ENCODE peak calls at places on chromosomes 13 and 19, in four cellular contexts. D is transverse colon, A is vagina, F is HepG2. B is an unnamed sample.

GRCh38 chr13:45179428-45179827 is 21.4 kb downstream of the KCTD4 start:
- DNase-seq in D (no peak), A (no peak), F (peak), B (no peak)

GRCh38 chr19:30604657-30605056 is 232.5 kb downstream of the ZNF536 start:
- DNase-seq in A (peak), F (no peak), D (no peak), B (no peak)

GRCh38 chr19:17255150-17255621 is 9.4 kb downstream of the USHBP1 start:
- DNase-seq in D (no peak), A (no peak), F (peak), B (no peak)

GRCh38 chr13:31901985-31902384 is 129.6 kb upstream of the FRY start:
- DNase-seq in A (no peak), F (no peak), D (no peak), B (no peak)

GRCh38 chr13:29524641-29525040 is 70.8 kb downstream of the SLC7A1 start:
- DNase-seq in F (no peak), A (no peak), D (no peak), B (no peak)

GRCh38 chr13:51494151-51494550 is 41.3 kb upstream of the INTS6 start:
- DNase-seq in A (no peak), F (no peak), D (no peak), B (no peak)

GRCh38 chr19:8319807-8320520 is 1.2 kb downstream of the NDUFA7 start:
- DNase-seq in F (peak), A (no peak), D (no peak), B (no peak)

GRCh38 chr13:32022292-32022691 is 9.3 kb upstream of the FRY start:
- DNase-seq in A (no peak), D (no peak), F (no peak), B (no peak)

GRCh38 chr13:34867590-34867989 is 74.5 kb upstream of the NBEA start:
- DNase-seq in D (no peak), F (no peak), A (no peak), B (no peak)

DNA sequence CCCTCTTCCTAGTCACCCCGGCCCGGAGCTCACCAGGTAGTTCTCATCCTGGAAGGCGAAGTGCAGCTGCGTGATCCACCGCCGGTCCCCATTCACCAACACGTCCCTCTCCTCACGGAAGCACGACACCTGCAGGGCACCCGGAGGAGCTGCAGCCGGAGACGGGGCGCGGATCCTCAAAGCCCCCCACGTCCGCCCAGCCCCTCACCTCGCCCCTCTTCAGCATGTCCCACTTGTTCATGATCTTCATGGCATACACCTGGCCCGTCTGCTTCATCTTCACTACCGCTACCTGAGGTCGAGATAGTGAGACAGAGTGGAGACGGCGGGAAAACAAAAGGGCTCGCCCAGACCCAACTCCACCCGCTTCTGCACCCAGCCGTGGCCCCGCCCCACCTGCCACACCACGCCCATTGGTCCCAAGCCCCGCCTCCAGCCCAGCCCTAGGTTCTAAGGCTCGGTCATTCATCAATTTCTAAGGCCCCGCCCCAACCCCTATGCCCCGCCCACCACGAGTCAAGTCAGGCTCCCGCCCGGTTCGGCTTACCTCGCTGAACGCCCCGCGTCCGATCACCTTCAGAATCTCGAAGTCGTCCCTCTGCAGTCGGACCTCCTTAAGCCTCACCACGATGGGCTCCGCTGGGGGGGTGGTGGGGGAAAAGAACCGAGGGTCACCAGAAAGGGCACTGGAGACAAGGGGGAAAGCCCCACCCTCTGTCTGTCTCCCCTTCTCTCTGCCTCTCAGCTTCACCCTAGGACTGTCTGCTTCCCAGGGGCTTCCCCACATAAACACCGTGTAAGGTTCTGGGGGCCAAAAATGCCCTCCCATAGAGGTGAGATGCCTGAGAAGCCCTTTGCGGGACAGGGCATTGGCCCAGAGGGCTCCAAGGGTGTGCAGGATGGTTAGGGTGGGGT is 2.8 kb downstream of the DMPK start:
- DNase-seq in D (peak), A (no peak), F (peak), B (peak)
- TF ChIP-seq CTCF in D (peak), A (peak), F (peak), B (no peak)

GRCh38 chr13:44155422-44156293 is 218.0 kb upstream of the SERP2 start:
- DNase-seq in D (peak), A (no peak), F (no peak), B (peak)
- TF ChIP-seq POLR2AphosphoS5 in D (peak), A (peak), F (no peak), B (peak)

GRCh38 chr19:1856698-1857603 is 6.4 kb downstream of the KLF16 start:
- DNase-seq in D (peak), F (peak), A (no peak), B (peak)

GRCh38 chr19:1859319-1859718 is 4.1 kb downstream of the KLF16 start:
- DNase-seq in A (no peak), F (no peak), D (no peak), B (no peak)

GRCh38 chr19:1858412-1859081 is 4.8 kb downstream of the KLF16 start:
- DNase-seq in F (no peak), D (no peak), A (no peak), B (no peak)

GRCh38 chr19:1856345-1856697 is 7.1 kb downstream of the KLF16 start:
- DNase-seq in D (no peak), A (no peak), F (no peak), B (no peak)

GRCh38 chr19:1857648-1858326 is 5.6 kb downstream of the KLF16 start:
- DNase-seq in D (peak), F (no peak), A (no peak), B (no peak)
- H3K4me3 ChIP-seq in D (peak), F (peak), A (peak), B (peak)

GRCh38 chr19:1525343-1525742 is 1.5 kb downstream of the PLK5 start:
- DNase-seq in F (no peak), D (no peak), A (no peak), B (no peak)
- TF ChIP-seq CTCF in F (peak), D (no peak), A (no peak), B (no peak)

DNA sequence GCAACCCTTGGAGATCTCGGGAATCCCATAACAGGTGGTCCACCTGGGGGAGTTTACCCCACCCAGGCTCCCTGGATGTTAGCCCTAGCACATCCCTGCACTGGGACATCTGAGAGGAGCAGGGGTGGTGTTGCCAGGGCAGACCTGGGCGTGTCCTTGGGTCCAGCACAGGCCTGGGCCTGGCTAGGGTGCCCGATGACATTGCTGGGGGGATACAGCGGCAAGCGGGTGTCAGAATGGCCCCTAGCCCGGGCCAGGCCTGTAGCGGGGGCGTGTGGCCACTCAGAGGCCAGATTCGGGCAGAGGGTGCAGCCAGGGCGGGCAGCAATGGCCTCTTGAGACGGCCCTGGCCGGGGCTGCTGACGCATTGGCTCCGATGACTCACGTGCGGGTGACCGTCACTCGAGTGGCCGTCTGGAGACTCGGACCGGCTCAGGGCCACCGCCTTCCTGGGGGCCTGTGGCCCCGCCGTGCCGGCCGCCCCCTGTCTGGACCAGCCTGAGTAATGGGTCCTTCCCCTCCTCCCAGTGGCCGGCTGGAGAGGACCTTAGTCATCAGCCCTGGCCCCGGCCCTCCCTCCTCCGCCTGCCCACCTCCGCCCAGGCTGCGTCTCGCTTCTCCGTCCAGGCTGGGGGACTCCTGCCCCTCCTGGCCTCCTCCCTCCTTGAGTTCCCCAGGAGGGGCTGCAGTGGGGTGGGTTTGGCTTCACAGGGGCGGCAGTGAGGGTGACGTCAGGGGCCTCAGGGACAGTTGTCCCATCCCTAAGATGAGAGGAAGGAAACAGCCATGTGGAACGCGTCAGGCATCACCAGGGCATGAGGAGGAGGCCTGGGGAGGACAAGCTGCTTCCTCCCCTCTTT is 23.2 kb upstream of the CRTC1 start:
- DNase-seq in D (peak), A (no peak), F (no peak), B (no peak)
- TF ChIP-seq POLR2AphosphoS5 in D (no peak), A (peak), F (no peak), B (no peak)

GRCh38 chr19:678791-679388 is 2.7 kb downstream of the FSTL3 start:
- DNase-seq in F (no peak), A (no peak), D (no peak), B (no peak)
- H3K4me3 ChIP-seq in F (peak), A (peak), D (no peak), B (peak)

DNA sequence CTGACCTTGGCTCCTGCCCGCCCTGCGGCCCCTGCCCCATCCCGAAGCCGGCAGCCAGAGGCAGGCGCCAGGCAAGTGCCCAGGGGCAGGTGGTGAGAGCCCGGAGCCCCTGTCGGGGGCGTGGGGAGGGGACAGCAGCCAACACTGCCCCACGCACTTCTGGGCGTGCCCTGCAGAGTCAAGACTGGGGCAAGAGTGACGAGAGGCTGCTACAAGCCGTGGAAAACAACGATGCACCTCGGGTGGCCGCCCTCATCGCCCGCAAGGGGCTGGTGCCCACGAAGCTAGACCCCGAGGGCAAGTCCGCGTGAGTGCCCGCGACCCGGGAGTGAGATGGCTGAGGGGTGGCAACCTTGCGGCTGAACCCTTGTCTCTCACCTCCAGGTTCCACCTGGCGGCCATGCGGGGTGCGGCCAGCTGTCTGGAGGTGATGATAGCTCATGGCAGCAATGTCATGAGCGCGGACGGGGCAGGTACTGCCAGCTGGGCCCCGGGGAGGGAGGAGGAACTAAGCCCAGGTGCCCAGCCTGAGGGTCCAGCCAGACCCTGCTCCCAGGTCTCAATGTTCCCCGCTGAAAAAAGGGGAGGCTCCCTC is 17.3 kb downstream of the ANKRD24 start:
- DNase-seq in F (peak), D (peak), A (no peak), B (no peak)
- TF ChIP-seq CTCF in F (peak), D (peak), A (no peak), B (no peak)

GRCh38 chr19:46076951-46077814 is 36.4 kb upstream of the IGFL4 start:
- DNase-seq in D (peak), A (no peak), F (peak), B (peak)
- TF ChIP-seq POLR2AphosphoS5 in D (no peak), A (no peak), F (no peak), B (no peak)

GRCh38 chr19:40278361-40279045 is 6.6 kb downstream of the AKT2 start:
- DNase-seq in F (no peak), D (no peak), A (peak), B (no peak)
- H3K4me3 ChIP-seq in F (no peak), D (no peak), A (peak), B (peak)